ENCODE peak calls at places on chromosomes 16 and 17, in five cellular contexts. R is GM03348, J is GM20000, B is H1, D is astrocyte of the spinal cord. S is an unnamed sample.

GRCh38 chr17:74337834-74338500 is 11.9 kb downstream of the KIF19 start:
- DNase-seq in R (no peak), D (no peak), B (no peak), J (no peak), S (no peak)

GRCh38 chr17:4968916-4969550 is 1.4 kb upstream of the SPAG7 start:
- DNase-seq in J (no peak), B (no peak), R (peak; percentile 74), D (peak; percentile 94), S (no peak)

GRCh38 chr17:17613708-17614114 is 22.2 kb upstream of the PEMT start:
- DNase-seq in D (peak; percentile 73), R (peak; percentile 82), B (no peak), J (peak; percentile 64), S (peak; percentile 70)

GRCh38 chr16:81201267-81201666 is 37.2 kb upstream of the BCO1 start:
- DNase-seq in R (no peak), D (no peak), B (no peak), J (no peak), S (no peak)

GRCh38 chr17:78140169-78141051 is 5.8 kb upstream of the C17orf99 start:
- DNase-seq in R (peak; percentile 89), D (peak; percentile 73), J (peak; percentile 96), B (peak; percentile 98), S (peak; percentile 98)

GRCh38 chr16:84931506-84931905 is 79.8 kb downstream of the ZDHHC7 start:
- DNase-seq in R (no peak), D (no peak), J (no peak), B (no peak), S (no peak)

GRCh38 chr17:50806141-50806643 is 29.2 kb upstream of the WFIKKN2 start:
- DNase-seq in J (no peak), R (no peak), B (no peak), D (peak; percentile 54), S (no peak)

GRCh38 chr16:16036359-16036792 is 87.0 kb downstream of the ABCC1 start:
- DNase-seq in J (no peak), D (no peak), B (no peak), R (no peak), S (no peak)

GRCh38 chr17:1931759-1932579 is 93.2 kb downstream of the RTN4RL1 start:
- DNase-seq in B (no peak), J (no peak), R (peak; percentile 58), D (peak; percentile 31), S (no peak)

GRCh38 chr16:70523621-70524405 is at the start of gene SF3B3:
- DNase-seq in R (peak; percentile 76), J (peak; percentile 62), D (peak; percentile 86), B (no peak), S (peak; percentile 80)

GRCh38 chr16:66856801-66857200 is 12.6 kb downstream of the CA7 start:
- DNase-seq in D (no peak), J (no peak), B (no peak), R (no peak), S (no peak)

GRCh38 chr17:51850206-51850605 is 308.3 kb downstream of the CA10 start:
- DNase-seq in D (no peak), R (no peak), J (no peak), B (no peak), S (no peak)

GRCh38 chr17:29760279-29760721 is 137.6 kb upstream of the CORO6 start:
- DNase-seq in R (peak; percentile 26), D (peak; percentile 58), J (peak; percentile 52), B (no peak), S (peak; percentile 74)

GRCh38 chr16:85207357-85207921 is 95.2 kb upstream of the CIBAR2 start:
- DNase-seq in R (no peak), B (no peak), D (no peak), J (no peak), S (no peak)

S was measured in activated naive CD4-positive, alpha-beta T cell treated with anti-CD3 and anti-CD28 coated beads, Interleukin-2, amount 10 ng/mL, durations not matched to agents 7 days and 5 days.